ENCODE peak calls at places on chromosomes 16 and 17, in ten cellular contexts. O, A, C, I, N, H, L, D, P and M are unnamed samples.

GRCh38 chr17:42672038-42672437 is 4.8 kb downstream of the PLEKHH3 start:
- DNase-seq in I (no peak), C (no peak), H (no peak), N (peak), O (peak), D (no peak), P (no peak), L (no peak), A (no peak), M (peak)

GRCh38 chr17:40015005-40015997 is at the start of gene CSF3:
- DNase-seq in A (peak), H (no peak), O (no peak), L (no peak), N (no peak), P (no peak), C (peak), D (peak), I (no peak), M (no peak)

GRCh38 chr17:55722742-55723487 is at the start of gene TMEM100:
- DNase-seq in H (peak), D (no peak), A (peak), P (no peak), N (no peak), L (peak), I (no peak), O (no peak), C (no peak), M (no peak)

GRCh38 chr16:49980166-49980565 is 44.9 kb upstream of the CNEP1R1 start:
- DNase-seq in P (no peak), A (no peak), D (no peak), I (no peak), C (no peak), O (no peak), N (no peak), H (no peak), L (peak), M (no peak)

GRCh38 chr17:61583242-61583641 is 7.8 kb downstream of the NACA2 start:
- DNase-seq in N (no peak), A (no peak), D (no peak), H (no peak), L (peak), I (peak), C (no peak), P (no peak), O (no peak), M (peak)

GRCh38 chr17:16439867-16440351 is 24.5 kb downstream of the TRPV2 start:
- DNase-seq in O (no peak), I (no peak), P (peak), H (no peak), C (no peak), D (no peak), A (peak), L (no peak), N (no peak), M (no peak)

GRCh38 chr16:57472665-57473060 is 10.2 kb downstream of the POLR2C start:
- DNase-seq in P (no peak), O (peak), N (peak), I (no peak), C (no peak), D (no peak), H (no peak), A (no peak), L (no peak), M (no peak)

GRCh38 chr17:7774037-7774659 is 56.6 kb downstream of the DNAH2 start:
- DNase-seq in H (no peak), C (no peak), O (no peak), D (no peak), P (no peak), A (no peak), L (peak), N (no peak), I (no peak), M (no peak)

GRCh38 chr17:11330871-11331270 is 89.9 kb downstream of the SHISA6 start:
- DNase-seq in O (peak), P (no peak), D (peak), N (no peak), I (no peak), L (peak), H (no peak), A (no peak), C (peak), M (no peak)

GRCh38 chr17:66847704-66848103 is 12.8 kb downstream of the CACNG5 start:
- DNase-seq in D (no peak), P (no peak), L (no peak), I (no peak), N (no peak), O (no peak), C (no peak), H (no peak), A (no peak), M (no peak)

GRCh38 chr16:5003211-5003610 is 30.5 kb downstream of the NAGPA start:
- DNase-seq in H (no peak), D (peak), A (no peak), C (no peak), P (no peak), N (no peak), I (no peak), O (no peak), L (no peak), M (no peak)

GRCh38 chr17:41728056-41728455 is 6.4 kb downstream of the HAP1 start:
- DNase-seq in P (no peak), N (no peak), L (no peak), O (no peak), C (no peak), A (no peak), H (no peak), D (no peak), I (no peak), M (no peak)

GRCh38 chr16:30185683-30186421 is 2.5 kb downstream of the CORO1A start:
- DNase-seq in D (peak), L (no peak), A (peak), H (peak), I (no peak), P (peak), O (no peak), N (peak), C (no peak), M (no peak)

GRCh38 chr16:72787130-72787518 is 260.8 kb downstream of the ZFHX3 start:
- DNase-seq in C (peak), P (no peak), O (no peak), D (no peak), N (no peak), A (no peak), I (no peak), H (no peak), L (no peak), M (no peak)

GRCh38 chr17:59783221-59784016 is 76.0 kb downstream of the VMP1 start:
- DNase-seq in C (no peak), P (no peak), L (peak), H (no peak), O (no peak), N (no peak), I (peak), A (no peak), D (no peak), M (peak)

GRCh38 chr16:12661656-12662172 is 142.0 kb downstream of the CPPED1 start:
- DNase-seq in L (peak), O (peak), P (no peak), N (no peak), A (no peak), H (no peak), I (no peak), D (peak), C (peak), M (peak)

GRCh38 chr16:19095699-19096098 is 18.1 kb upstream of the ITPRIPL2 start:
- DNase-seq in O (peak), L (no peak), I (no peak), A (no peak), D (no peak), N (no peak), P (no peak), C (no peak), H (no peak), M (peak)

GRCh38 chr17:70905796-70906195 is 736.5 kb downstream of the KCNJ2 start:
- DNase-seq in D (peak), I (no peak), A (peak), O (no peak), P (no peak), H (no peak), C (no peak), L (peak), N (peak), M (peak)

DNA sequence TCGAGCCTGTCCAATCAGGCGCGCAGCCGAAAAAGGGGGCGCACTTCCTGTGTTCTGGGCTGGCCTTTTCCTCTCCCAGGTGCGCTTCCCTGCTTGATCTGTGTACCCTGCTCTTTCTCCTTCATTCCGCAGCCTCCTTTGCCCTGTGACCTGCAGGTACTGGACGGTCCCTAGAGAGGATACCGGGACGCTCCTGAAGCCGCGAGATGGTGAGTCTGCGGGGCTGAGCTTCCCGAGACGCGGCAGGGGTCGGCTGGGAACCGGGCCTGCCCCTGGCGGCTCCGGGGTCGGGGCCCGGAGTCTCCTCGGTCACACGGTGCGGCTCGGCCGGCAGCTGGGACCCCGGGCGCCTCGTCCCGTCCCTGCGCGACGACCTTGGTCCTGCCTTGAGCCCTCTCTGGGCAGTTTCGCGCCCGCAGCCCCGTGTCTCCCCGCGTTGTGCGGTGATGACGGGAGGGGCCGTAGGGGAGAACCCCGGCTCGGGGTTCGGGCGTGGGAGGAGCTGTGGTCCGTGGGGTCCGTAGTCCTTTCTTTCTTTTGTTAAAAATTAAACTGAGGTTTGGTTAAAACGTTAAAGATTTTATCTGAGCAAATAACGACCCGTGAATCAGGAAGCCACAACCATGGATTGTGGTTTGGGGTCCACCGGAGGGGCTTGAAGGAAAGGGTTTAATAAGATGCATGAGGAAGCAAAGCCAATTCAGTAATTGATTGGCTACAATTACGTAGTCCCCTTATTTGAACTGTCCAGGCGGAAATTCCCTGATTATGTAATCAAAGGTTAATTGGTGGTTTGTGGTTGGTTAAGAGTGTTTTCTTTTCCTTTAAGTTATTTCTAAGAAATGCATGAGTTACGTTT is 172.8 kb upstream of the ZNF267 start:
- DNase-seq in C (peak), D (peak), H (peak), O (no peak), L (peak), I (no peak), N (peak), A (peak), P (peak), M (no peak)
- H3K27ac ChIP-seq in C (no peak), D (peak), H (peak), O (no peak), L (peak), I (peak), N (no peak), A (peak), P (peak), M (peak)

DNA sequence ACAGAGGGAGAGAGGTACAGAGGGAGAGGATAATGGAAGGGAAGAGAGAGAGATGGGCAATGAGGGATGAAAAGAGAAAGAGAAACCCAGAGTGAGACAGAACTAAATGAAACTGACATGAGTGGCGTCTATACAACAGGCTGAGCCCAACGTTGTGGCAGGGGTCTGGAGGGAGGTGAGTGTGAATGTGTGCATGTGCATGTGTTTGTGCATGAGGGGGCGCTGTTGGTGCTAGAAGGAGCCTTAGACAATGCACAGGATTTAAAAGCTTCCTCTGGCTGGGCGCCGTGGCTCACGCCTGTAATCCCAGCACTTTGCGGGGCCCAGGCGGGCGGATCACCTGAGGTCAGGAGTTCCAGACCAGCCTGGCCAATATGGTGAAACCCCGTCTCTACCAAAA is 454.8 kb upstream of the CDH11 start:
- DNase-seq in P (no peak), D (no peak), I (no peak), N (no peak), O (peak), H (no peak), C (peak), A (no peak), L (no peak), M (no peak)
- TF ChIP-seq CTCF in P (no peak), D (no peak), I (no peak), N (no peak), O (peak), H (no peak), C (peak), A (no peak), L (no peak), M (no peak)

GRCh38 chr17:82863646-82863940 is 23.8 kb upstream of the ZNF750 start:
- DNase-seq in C (no peak), O (no peak), I (no peak), A (no peak), N (no peak), D (no peak), H (no peak), P (no peak), L (no peak), M (no peak)
- H3K27ac ChIP-seq in C (no peak), O (no peak), I (peak), A (no peak), N (no peak), D (no peak), H (peak), P (peak), L (no peak), M (peak)

DNA sequence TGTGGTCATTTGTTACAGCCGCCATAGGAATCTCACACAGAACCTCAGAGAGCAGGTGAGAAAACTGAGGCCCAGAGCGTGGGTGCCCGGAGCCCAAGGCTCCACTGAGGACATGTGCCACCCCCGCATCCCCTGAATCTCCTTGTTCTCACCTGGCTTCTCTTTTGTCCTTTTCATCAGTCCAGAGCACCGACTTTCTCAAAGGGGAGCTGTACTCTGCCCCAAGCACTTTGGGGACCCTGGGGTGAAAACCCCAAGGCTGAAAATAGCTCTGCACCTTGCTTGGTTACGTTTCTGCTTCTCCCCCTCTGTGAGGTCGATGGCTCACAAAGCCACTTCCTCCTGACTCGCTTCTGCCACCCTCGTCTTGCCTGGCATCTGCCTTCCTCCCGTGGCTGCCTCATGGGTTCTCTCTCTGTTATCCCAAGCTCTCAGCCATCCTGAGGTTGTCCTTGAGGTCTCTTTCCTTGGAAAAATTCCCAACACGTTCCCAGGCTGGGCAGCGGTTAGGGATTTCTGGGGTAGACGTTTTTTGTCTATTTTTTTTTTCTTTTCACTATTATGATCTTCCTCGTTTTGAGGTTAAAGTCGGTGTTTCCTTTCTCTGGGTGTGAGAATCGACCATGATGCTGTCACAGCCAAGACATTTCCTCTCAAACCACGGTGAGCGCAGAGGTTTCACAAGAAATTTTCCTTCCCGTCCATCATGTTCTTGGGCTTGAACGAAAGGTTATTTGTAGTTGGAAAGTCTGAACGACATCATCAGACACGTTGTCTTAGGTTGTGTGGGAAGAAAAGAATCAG is 37.2 kb downstream of the IRF8 start:
- DNase-seq in D (no peak), L (no peak), A (no peak), P (peak), I (no peak), N (no peak), O (no peak), C (no peak), H (no peak), M (no peak)
- TF ChIP-seq CTCF in D (no peak), L (no peak), A (no peak), P (no peak), I (no peak), N (no peak), O (no peak), C (no peak), H (no peak), M (no peak)

GRCh38 chr16:28984619-28985135 is at the start of gene LAT:
- DNase-seq in N (no peak), H (no peak), I (no peak), C (no peak), A (no peak), P (peak), L (no peak), D (peak), O (no peak), M (no peak)
- H3K27ac ChIP-seq in N (no peak), H (no peak), I (peak), C (no peak), A (no peak), P (peak), L (no peak), D (no peak), O (no peak), M (no peak)

DNA sequence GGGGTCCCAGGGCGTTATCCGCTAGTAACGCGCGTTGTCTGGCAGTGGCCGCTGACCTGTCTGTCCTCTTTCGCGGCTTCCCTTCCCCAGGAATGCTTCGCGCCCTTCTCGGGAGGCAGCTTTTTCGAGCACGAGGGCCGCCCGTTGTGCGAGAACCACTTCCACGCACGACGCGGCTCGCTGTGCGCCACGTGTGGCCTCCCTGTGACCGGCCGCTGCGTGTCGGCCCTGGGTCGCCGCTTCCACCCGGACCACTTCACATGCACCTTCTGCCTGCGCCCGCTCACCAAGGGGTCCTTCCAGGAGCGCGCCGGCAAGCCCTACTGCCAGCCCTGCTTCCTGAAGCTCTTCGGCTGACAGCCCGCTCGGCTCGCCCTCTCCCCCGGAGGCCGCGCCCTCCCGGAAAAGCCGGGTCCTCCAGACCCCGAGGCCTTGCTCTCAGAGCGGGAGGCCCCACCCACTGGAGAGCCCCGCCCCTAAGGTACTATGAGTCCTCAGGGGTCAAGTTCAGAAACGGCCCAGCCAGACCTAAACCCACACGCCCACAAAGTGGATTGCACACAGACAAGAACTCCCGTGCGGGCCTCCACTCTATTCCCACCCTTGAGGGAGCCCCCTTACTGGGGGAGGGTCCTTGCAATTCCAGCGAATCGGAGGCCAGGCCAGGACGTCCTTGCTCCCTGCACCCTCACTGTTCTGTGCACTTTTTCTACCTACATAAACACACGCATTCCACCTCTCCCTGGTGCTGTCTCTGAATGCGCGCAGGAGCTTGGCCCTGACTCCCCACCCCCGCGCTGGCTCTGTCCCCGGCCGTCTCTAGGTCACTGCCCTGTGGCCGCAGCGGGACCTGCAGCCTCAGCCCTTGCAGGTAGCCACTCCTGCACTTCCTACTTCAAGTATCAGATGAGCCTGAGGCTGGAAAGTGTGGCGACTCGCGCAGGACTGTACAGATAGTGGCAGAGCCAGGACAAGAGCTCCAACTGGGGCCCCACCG is 5.4 kb upstream of the SLC5A2 start:
- DNase-seq in I (no peak), P (no peak), O (peak), D (no peak), N (no peak), L (no peak), H (no peak), C (peak), A (peak), M (no peak)
- TF ChIP-seq CTCF in I (no peak), P (no peak), O (peak), D (no peak), N (no peak), L (no peak), H (no peak), C (peak), A (peak), M (no peak)

GRCh38 chr16:67885545-67885944 is 860 bp downstream of the NRN1L start:
- DNase-seq in A (no peak), L (no peak), P (no peak), I (no peak), D (no peak), O (no peak), C (no peak), N (no peak), H (no peak), M (no peak)
- H3K27ac ChIP-seq in A (no peak), L (no peak), P (no peak), I (peak), D (peak), O (no peak), C (no peak), N (peak), H (no peak), M (peak)